ENCODE peak calls at places on chromosomes 12 and 14, in eight cellular contexts. K is fibroblast of the aortic adventitia, H is heart left ventricle, D is heart right ventricle, S is lower leg skin, I is adrenal gland, X is SK-N-SH, R is endodermal cell. F is an unnamed sample.

GRCh38 chr14:99234366-99234765 is 37.6 kb downstream of the BCL11B start:
- DNase-seq in D (no peak), I (no peak), K (no peak), R (peak; percentile 69), S (no peak), X (no peak), H (no peak), F (no peak)

GRCh38 chr12:29309320-29309902 is 71.6 kb downstream of the ERGIC2 start:
- DNase-seq in R (no peak), K (peak; percentile 67), D (no peak), H (no peak), X (no peak), S (no peak), I (no peak), F (no peak)

GRCh38 chr12:113252494-113252893 is 31.2 kb downstream of the TPCN1 start:
- DNase-seq in X (no peak), H (peak; percentile 86), D (peak; percentile 58), I (no peak), S (no peak), R (no peak), K (no peak), F (no peak)

GRCh38 chr14:29442720-29443119 is 484.9 kb downstream of the PRKD1 start:
- DNase-seq in I (no peak), S (no peak), R (no peak), D (no peak), K (peak; percentile 58), X (no peak), H (no peak), F (peak; percentile 45)

GRCh38 chr12:92899388-92900001 is 29.6 kb downstream of the EEA1 start:
- DNase-seq in S (peak; percentile 92), I (peak; percentile 94), H (peak; percentile 83), R (peak; percentile 72), K (peak; percentile 100), X (peak; percentile 8), D (peak; percentile 79), F (no peak)

GRCh38 chr14:63045234-63045611 is at the start of gene KCNH5:
- DNase-seq in S (no peak), K (peak; percentile 15), H (peak; percentile 25), D (no peak), R (peak; percentile 94), I (no peak), X (peak; percentile 90), F (no peak)

GRCh38 chr12:95673576-95673975 is 117.0 kb downstream of the NTN4 start:
- DNase-seq in D (no peak), K (no peak), I (no peak), R (no peak), S (no peak), X (no peak), H (no peak), F (no peak)

GRCh38 chr12:48924617-48925217 is 575 bp downstream of the FKBP11 start:
- DNase-seq in X (peak; percentile 77), I (peak; percentile 34), D (peak; percentile 29), S (no peak), H (peak; percentile 34), R (peak; percentile 90), K (peak; percentile 46), F (peak; percentile 90)

GRCh38 chr12:7130791-7131501 is 775 bp downstream of the CLSTN3 start:
- DNase-seq in D (no peak), H (peak; percentile 59), R (peak; percentile 93), K (peak; percentile 44), X (peak; percentile 78), S (no peak), I (peak; percentile 55), F (peak; percentile 65)

GRCh38 chr14:104512061-104512460 is 67.5 kb upstream of the C14orf180 start:
- DNase-seq in S (no peak), I (no peak), X (no peak), H (no peak), R (peak; percentile 35), D (no peak), K (no peak), F (no peak)

GRCh38 chr12:61757831-61758505 is 502.2 kb upstream of the USP15 start:
- DNase-seq in H (no peak), X (no peak), I (no peak), D (no peak), S (no peak), K (no peak), R (no peak), F (no peak)

GRCh38 chr14:65101631-65102440 is 481 bp downstream of the MAX start:
- DNase-seq in R (peak; percentile 72), S (peak; percentile 29), X (peak; percentile 57), K (no peak), D (peak; percentile 14), I (peak; percentile 25), H (peak; percentile 35), F (peak; percentile 18)

DNA sequence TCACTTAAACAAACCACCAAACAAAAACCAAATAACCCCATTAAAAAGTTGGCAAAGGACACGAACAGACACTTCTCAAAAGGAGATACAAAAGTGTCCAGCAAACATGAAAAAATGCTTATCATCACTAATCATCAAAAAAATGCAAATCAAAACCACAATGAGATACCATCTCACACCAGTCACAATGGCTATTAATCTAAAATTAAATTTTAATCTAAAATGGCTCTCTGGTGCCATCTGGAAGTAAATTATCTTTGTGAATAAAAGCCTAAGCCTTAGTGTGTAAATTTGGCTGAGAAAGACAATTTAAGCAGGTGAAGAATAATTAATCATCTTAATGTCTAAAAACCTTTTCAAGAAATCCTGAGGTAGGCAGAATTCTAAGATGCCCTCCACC is 204.5 kb upstream of the PPFIA2 start:
- DNase-seq in I (no peak), R (no peak), H (no peak), X (no peak), S (no peak), D (no peak), K (no peak), F (no peak)
- TF ChIP-seq CTCF in I (no peak), R (no peak), H (no peak), X (no peak), S (no peak), D (no peak), K (no peak), F (no peak)

DNA sequence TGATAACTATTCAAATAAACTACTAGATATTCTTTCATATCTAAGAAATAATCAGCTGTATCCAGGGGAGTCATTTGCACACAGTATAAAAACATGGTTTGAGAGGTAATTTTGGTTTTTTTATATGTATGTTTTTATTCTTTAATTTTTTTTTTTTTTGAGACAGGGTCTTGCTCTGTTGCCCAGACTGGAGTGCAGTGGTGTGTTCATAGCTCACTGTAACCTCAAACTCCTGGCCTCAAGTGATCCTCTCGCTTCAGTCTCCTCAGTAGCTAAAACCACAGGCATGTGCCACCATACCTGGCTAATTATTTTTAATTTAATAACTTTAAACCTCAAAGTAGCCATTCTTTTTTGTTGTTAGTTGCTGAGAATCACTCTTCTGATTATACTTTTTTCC is 1.8 kb downstream of the PRORP start:
- DNase-seq in H (no peak), R (no peak), I (no peak), K (no peak), S (no peak), D (no peak), X (no peak), F (no peak)
- H3K4me3 ChIP-seq in H (no peak overlapping the region), R (peak overlapping the region; percentile 93), I (no peak overlapping the region), K (no peak overlapping the region), S (no peak overlapping the region), D (no peak overlapping the region), X (no peak overlapping the region), F (no peak overlapping the region)

GRCh38 chr12:114479831-114480230 is 73.9 kb upstream of the TBX5 start:
- DNase-seq in I (no peak), S (no peak), R (peak; percentile 87), K (no peak), D (no peak), X (no peak), H (no peak), F (no peak)

GRCh38 chr12:114478891-114479290 is 72.9 kb upstream of the TBX5 start:
- DNase-seq in R (no peak), S (no peak), H (no peak), I (no peak), K (no peak), X (no peak), D (no peak), F (no peak)

GRCh38 chr12:114473717-114474116 is 67.8 kb upstream of the TBX5 start:
- DNase-seq in K (no peak), H (no peak), I (no peak), S (no peak), X (no peak), R (no peak), D (no peak), F (no peak)

GRCh38 chr12:114480309-114481199 is 74.6 kb upstream of the TBX5 start:
- DNase-seq in D (no peak), X (no peak), R (peak; percentile 71), H (no peak), S (no peak), I (no peak), K (peak; percentile 51), F (no peak)

DNA sequence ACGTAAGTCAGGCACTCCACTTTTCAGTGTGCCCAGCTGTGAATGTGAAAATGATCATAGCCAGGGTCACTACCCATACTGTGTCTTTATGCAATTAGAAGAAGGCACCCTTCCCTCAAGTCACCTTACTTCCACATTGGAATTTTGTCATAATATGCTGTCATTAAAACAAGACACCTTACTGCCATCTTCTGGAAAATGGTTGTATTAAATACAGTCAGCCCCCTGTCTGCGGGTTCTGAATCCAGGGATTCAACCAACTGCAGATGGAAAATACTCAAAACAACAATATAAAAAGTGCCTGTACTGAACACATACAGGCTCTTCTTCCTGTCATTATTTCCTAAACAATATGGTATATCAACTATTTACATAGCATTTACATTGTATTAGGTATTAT is 70.2 kb upstream of the TBX5 start:
- DNase-seq in D (no peak), X (peak; percentile 44), I (no peak), H (no peak), R (peak; percentile 63), S (no peak), K (peak; percentile 26), F (no peak)
- TF ChIP-seq CTCF in D (no peak), X (peak; percentile 57), I (peak; percentile 58), H (peak; percentile 64), R (peak; percentile 77), S (no peak), K (peak; percentile 31), F (no peak)

GRCh38 chr14:27845241-27845850 is 921.2 kb upstream of the FOXG1 start:
- DNase-seq in H (peak; percentile 13), R (peak; percentile 49), S (no peak), I (no peak), X (peak; percentile 38), K (no peak), D (no peak), F (no peak)

DNA sequence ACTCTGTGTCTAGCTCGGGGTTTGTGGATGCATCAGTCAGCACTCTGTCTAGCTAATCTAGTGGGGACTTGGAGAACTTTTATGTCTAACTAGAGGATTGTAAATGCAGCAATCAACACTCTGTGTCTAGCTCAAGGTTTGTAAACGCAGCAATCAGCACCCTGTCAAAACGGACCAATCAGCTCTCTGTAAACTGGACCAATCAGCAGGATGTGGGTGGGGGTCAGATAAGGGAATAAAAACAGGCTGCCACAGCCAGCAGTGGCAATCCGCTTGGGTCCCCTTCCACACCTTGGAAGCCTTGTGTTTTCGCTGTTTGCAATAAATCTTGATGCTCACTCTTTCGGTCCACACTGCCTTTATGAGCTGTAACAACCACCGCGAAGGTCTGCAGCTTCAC is 920.7 kb upstream of the FOXG1 start:
- DNase-seq in H (no peak), D (no peak), X (no peak), I (no peak), K (no peak), R (no peak), S (no peak), F (no peak)
- H3K4me3 ChIP-seq in H (no peak overlapping the region), D (no peak overlapping the region), X (peak overlapping the region; percentile 55), I (no peak overlapping the region), K (no peak overlapping the region), R (no peak overlapping the region), S (no peak overlapping the region), F (no peak overlapping the region)

F was measured in GM12865.